ENCODE peak calls at places on chromosomes 11 and 22, in five cellular contexts. K, Q, R, T and Y are unnamed samples.

GRCh38 chr22:30777589-30777988 is 82.9 kb downstream of the OSBP2 start:
- DNase-seq in R (no peak), K (no peak), T (peak; percentile 31), Q (no peak), Y (no peak)

GRCh38 chr11:11701070-11701469 is 79.3 kb upstream of the GALNT18 start:
- DNase-seq in R (peak; percentile 38), K (no peak), T (no peak), Q (no peak), Y (no peak)

GRCh38 chr11:123475478-123475877 is 45.4 kb downstream of the GRAMD1B start:
- DNase-seq in T (peak; percentile 26), K (no peak), R (no peak), Q (no peak), Y (no peak)

GRCh38 chr11:7642747-7643146 is 30.6 kb downstream of the CYB5R2 start:
- DNase-seq in Q (no peak), R (no peak), K (no peak), T (no peak), Y (no peak)

GRCh38 chr11:15150507-15150906 is 35.8 kb downstream of the INSC start:
- DNase-seq in Q (no peak), T (no peak), R (no peak), K (no peak), Y (no peak)

GRCh38 chr22:33748714-33749113 is 171.6 kb downstream of the LARGE1 start:
- DNase-seq in T (no peak), K (no peak), Q (no peak), R (no peak), Y (no peak)

GRCh38 chr22:49995413-49996191 is 17.0 kb downstream of the IL17REL start:
- DNase-seq in T (peak; percentile 13), Q (no peak), R (no peak), K (no peak), Y (no peak)

GRCh38 chr22:50048066-50048765 is 9.9 kb downstream of the TTLL8 start:
- DNase-seq in T (no peak), R (no peak), K (no peak), Q (no peak), Y (no peak)

GRCh38 chr11:11501546-11502274 is 120.1 kb downstream of the GALNT18 start:
- DNase-seq in Q (no peak), K (no peak), T (no peak), R (no peak), Y (no peak)

GRCh38 chr22:44658371-44658953 is 43.5 kb upstream of the PRR5 start:
- DNase-seq in T (peak; percentile 28), K (no peak), R (no peak), Q (no peak), Y (no peak)

GRCh38 chr11:46247664-46248063 is 29.8 kb upstream of the CREB3L1 start:
- DNase-seq in R (peak; percentile 76), K (peak; percentile 72), Q (peak; percentile 35), T (no peak), Y (peak; percentile 91)

GRCh38 chr11:69463892-69464620 is 17.4 kb upstream of the LINC01488 start:
- DNase-seq in R (no peak), Q (no peak), T (no peak), K (no peak), Y (no peak)

GRCh38 chr11:109735139-109735538 is 313.1 kb downstream of the C11orf87 start:
- DNase-seq in K (no peak), R (no peak), Q (no peak), T (no peak), Y (no peak)

GRCh38 chr11:76523147-76523546 is 78.3 kb downstream of the EMSY start:
- DNase-seq in T (no peak), K (peak; percentile 47), R (no peak), Q (no peak), Y (no peak)

GRCh38 chr22:20584029-20584871 is 76.8 kb downstream of the MED15 start:
- DNase-seq in Q (no peak), T (no peak), K (no peak), R (no peak), Y (no peak)

GRCh38 chr22:48424661-48425060 is 1403.0 kb downstream of the BRD1 start:
- DNase-seq in T (no peak), Q (no peak), R (no peak), K (no peak), Y (no peak)

GRCh38 chr11:129709801-129710398 is 105.7 kb upstream of the TMEM45B start:
- DNase-seq in Q (no peak), R (no peak), T (no peak), K (no peak), Y (no peak)

GRCh38 chr11:4072668-4073285 is 21.8 kb upstream of the RRM1 start:
- DNase-seq in T (peak; percentile 70), R (peak; percentile 59), Q (peak; percentile 72), K (peak; percentile 72), Y (peak; percentile 78)

GRCh38 chr22:32079110-32080089 is 36.3 kb downstream of the SLC5A1 start:
- DNase-seq in K (no peak), R (peak; percentile 41), T (no peak), Q (no peak), Y (peak; percentile 43)

GRCh38 chr11:118545533-118545932 is 14.5 kb downstream of the TMEM25 start:
- DNase-seq in R (no peak), K (no peak), T (no peak), Q (no peak), Y (peak; percentile 59)

GRCh38 chr11:57223601-57224000 is 13.4 kb downstream of the APLNR start:
- DNase-seq in R (no peak), K (no peak), T (no peak), Q (no peak), Y (no peak)

GRCh38 chr11:36840378-36840777 is 242.3 kb upstream of the RAG2 start:
- DNase-seq in K (no peak), R (no peak), Q (no peak), T (no peak), Y (no peak)

GRCh38 chr11:27293500-27294417 is 69.3 kb downstream of the CCDC34 start:
- DNase-seq in R (no peak), T (no peak), Q (no peak), K (peak; percentile 16), Y (no peak)

GRCh38 chr11:7383406-7383805 is 101.9 kb upstream of the OLFML1 start:
- DNase-seq in Q (no peak), K (no peak), T (no peak), R (no peak), Y (no peak)

GRCh38 chr11:1878134-1879031 is 13.3 kb downstream of the PRR33 start:
- DNase-seq in T (peak; percentile 69), R (no peak), Q (no peak), K (no peak), Y (no peak)

GRCh38 chr11:22730319-22730718 is 63.9 kb downstream of the GAS2 start:
- DNase-seq in T (peak; percentile 3), Q (no peak), R (no peak), K (peak; percentile 59), Y (peak; percentile 60)

GRCh38 chr22:17154971-17155370 is 4.1 kb downstream of the HDHD5 start:
- DNase-seq in K (no peak), Q (no peak), T (no peak), R (no peak), Y (no peak)

GRCh38 chr11:121412000-121412587 is 40.0 kb upstream of the SORL1 start:
- DNase-seq in R (no peak), K (no peak), Q (no peak), T (no peak), Y (no peak)

GRCh38 chr11:125332821-125333220 is 163.2 kb downstream of the FEZ1 start:
- DNase-seq in T (no peak), Q (no peak), R (no peak), K (no peak), Y (no peak)

GRCh38 chr22:36373258-36373579 is 14.5 kb downstream of the MYH9 start:
- DNase-seq in Q (no peak), T (no peak), K (no peak), R (no peak), Y (no peak)

GRCh38 chr11:76237914-76238313 is 31.6 kb upstream of the WNT11 start:
- DNase-seq in T (peak; percentile 43), K (peak; percentile 66), Q (peak; percentile 63), R (peak; percentile 48), Y (no peak)

GRCh38 chr11:120117991-120118390 is 19.9 kb downstream of the TRIM29 start:
- DNase-seq in R (no peak), Q (no peak), K (no peak), T (no peak), Y (no peak)

GRCh38 chr11:115279831-115280761 is 224.1 kb downstream of the CADM1 start:
- DNase-seq in R (no peak), K (peak; percentile 87), T (no peak), Q (no peak), Y (no peak)

GRCh38 chr11:130772266-130773227 is 143.7 kb downstream of the SNX19 start:
- DNase-seq in Q (no peak), T (no peak), K (no peak), R (no peak), Y (no peak)

DNA sequence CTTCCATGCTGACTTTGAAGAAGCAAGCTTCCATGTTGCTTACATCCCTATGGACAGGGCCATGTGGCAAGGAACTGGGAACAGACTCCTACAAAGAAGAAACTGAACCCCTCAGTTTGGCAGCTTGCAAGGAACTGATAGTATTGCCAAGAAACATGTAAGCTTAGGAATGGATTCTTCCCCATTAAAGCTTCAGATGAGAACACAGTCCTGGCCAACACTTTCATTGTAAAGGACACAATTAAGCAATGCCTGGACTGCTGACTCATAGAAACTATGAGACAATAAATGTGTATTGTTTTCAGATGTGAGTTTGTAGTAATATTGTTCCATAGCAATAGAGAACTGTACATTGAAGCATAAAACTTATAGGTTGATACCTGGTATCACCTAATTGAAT is 82.4 kb downstream of the AASDHPPT start:
- DNase-seq in Q (no peak), T (no peak), K (no peak), R (no peak), Y (no peak)
- TF ChIP-seq JUND in Q (no peak), T (no peak), K (no peak), R (no peak), Y (no peak)

GRCh38 chr22:40300884-40301672 is 45.2 kb upstream of the ADSL start:
- DNase-seq in T (no peak), K (no peak), Q (no peak), R (no peak), Y (no peak)
- TF ChIP-seq JUND in T (no peak), K (no peak), Q (no peak), R (no peak), Y (no peak)

GRCh38 chr11:18564149-18564548 is 24.4 kb downstream of the UEVLD start:
- DNase-seq in T (no peak), Q (no peak), K (no peak), R (no peak), Y (no peak)

GRCh38 chr11:18566406-18566805 is 22.1 kb downstream of the UEVLD start:
- DNase-seq in T (no peak), R (no peak), K (no peak), Q (no peak), Y (no peak)

GRCh38 chr11:18563090-18563730 is 25.3 kb downstream of the UEVLD start:
- DNase-seq in R (no peak), Q (no peak), K (no peak), T (no peak), Y (no peak)

DNA sequence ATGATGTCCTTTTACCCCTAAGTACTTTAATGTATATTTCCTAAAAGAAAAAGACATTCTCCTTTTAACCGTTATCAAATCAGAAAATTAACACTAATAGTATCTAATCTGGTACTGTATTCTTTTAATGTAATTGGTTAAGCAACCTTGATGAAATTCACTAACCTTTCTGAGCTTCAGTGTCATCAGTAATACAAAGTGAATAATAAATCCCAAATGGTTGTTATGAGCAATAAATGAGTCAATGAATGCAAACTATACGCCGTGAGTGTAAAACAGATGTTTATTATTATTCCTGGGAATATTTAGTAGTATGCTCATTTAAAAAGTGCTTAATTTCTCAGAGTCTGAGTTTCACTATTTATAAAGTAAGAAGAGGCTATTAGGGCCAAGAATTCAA is 21.5 kb downstream of the UEVLD start:
- DNase-seq in K (no peak), Q (no peak), R (no peak), T (no peak), Y (no peak)
- TF ChIP-seq JUND in K (no peak), Q (no peak), R (no peak), T (no peak), Y (no peak)

GRCh38 chr22:25380141-25380747 is 160.8 kb downstream of the CRYBB2 start:
- DNase-seq in K (no peak), Q (no peak), T (no peak), R (no peak), Y (no peak)
- TF ChIP-seq JUND in K (no peak), Q (no peak), T (no peak), R (no peak), Y (no peak)